ENCODE peak calls at places on chromosome X, in four cellular contexts. One of them, this sample, is unnamed.

GRCh38 chrX:131741103-131741581 is 197.3 kb downstream of the OR13H1 start:
- DNase-seq in fibroblast of lung: peak
- DNase-seq in GM23248: no peak
- DNase-seq in cardiac muscle cell: no peak
- DNase-seq in this sample: no peak

GRCh38 chrX:11757397-11757728 is 674 bp upstream of the MSL3 start:
- DNase-seq in fibroblast of lung: no peak
- DNase-seq in GM23248: no peak
- DNase-seq in cardiac muscle cell: no peak
- DNase-seq in this sample: no peak

GRCh38 chrX:36626898-36627297 is 381.3 kb upstream of the FAM47C start:
- DNase-seq in fibroblast of lung: no peak
- DNase-seq in GM23248: no peak
- DNase-seq in cardiac muscle cell: no peak
- DNase-seq in this sample: no peak

GRCh38 chrX:51893931-51894696 is 691 bp downstream of the MAGED1 start:
- DNase-seq in fibroblast of lung: peak
- DNase-seq in GM23248: peak
- DNase-seq in cardiac muscle cell: peak
- DNase-seq in this sample: peak

GRCh38 chrX:12901486-12901885 is 4.9 kb upstream of the TLR8 start:
- DNase-seq in fibroblast of lung: peak
- DNase-seq in GM23248: peak
- DNase-seq in cardiac muscle cell: peak
- DNase-seq in this sample: peak

GRCh38 chrX:36753602-36754001 is 254.6 kb upstream of the FAM47C start:
- DNase-seq in fibroblast of lung: no peak
- DNase-seq in GM23248: no peak
- DNase-seq in cardiac muscle cell: no peak
- DNase-seq in this sample: no peak

GRCh38 chrX:105323951-105324350 is 103.5 kb upstream of the TEX13A start:
- DNase-seq in fibroblast of lung: peak
- DNase-seq in GM23248: no peak
- DNase-seq in cardiac muscle cell: peak
- DNase-seq in this sample: peak

GRCh38 chrX:19955306-19955705 is 35.6 kb downstream of the BCLAF3 start:
- DNase-seq in fibroblast of lung: no peak
- DNase-seq in GM23248: peak
- DNase-seq in cardiac muscle cell: no peak
- DNase-seq in this sample: no peak

GRCh38 chrX:70479970-70480659 is 35.5 kb downstream of the DLG3 start:
- DNase-seq in fibroblast of lung: no peak
- DNase-seq in GM23248: no peak
- DNase-seq in cardiac muscle cell: peak
- DNase-seq in this sample: no peak

GRCh38 chrX:148416931-148417330 is 83.5 kb upstream of the AFF2 start:
- DNase-seq in fibroblast of lung: peak
- DNase-seq in GM23248: peak
- DNase-seq in cardiac muscle cell: peak
- DNase-seq in this sample: no peak

GRCh38 chrX:66408507-66408906 is 230.4 kb downstream of the EDA2R start:
- DNase-seq in fibroblast of lung: no peak
- DNase-seq in GM23248: no peak
- DNase-seq in cardiac muscle cell: no peak
- DNase-seq in this sample: peak

GRCh38 chrX:13103111-13103913 is 58.9 kb upstream of the FAM9C start:
- DNase-seq in fibroblast of lung: no peak
- DNase-seq in GM23248: peak
- DNase-seq in cardiac muscle cell: no peak
- DNase-seq in this sample: no peak

GRCh38 chrX:78595901-78596502 is 63.1 kb downstream of the RTL3 start:
- DNase-seq in fibroblast of lung: no peak
- DNase-seq in GM23248: peak
- DNase-seq in cardiac muscle cell: peak
- DNase-seq in this sample: peak

GRCh38 chrX:130895299-130895698 is 7.7 kb downstream of the ENOX2 start:
- DNase-seq in fibroblast of lung: no peak
- DNase-seq in GM23248: peak
- DNase-seq in cardiac muscle cell: peak
- DNase-seq in this sample: no peak

GRCh38 chrX:11287505-11287904 is 5.7 kb upstream of the AMELX start:
- DNase-seq in fibroblast of lung: no peak
- DNase-seq in GM23248: peak
- DNase-seq in cardiac muscle cell: peak
- DNase-seq in this sample: no peak

GRCh38 chrX:2697306-2697705 is 6.2 kb downstream of the CD99 start:
- DNase-seq in fibroblast of lung: no peak
- DNase-seq in GM23248: peak
- DNase-seq in cardiac muscle cell: no peak
- DNase-seq in this sample: no peak

GRCh38 chrX:120790118-120790517 is 85.5 kb downstream of the CT47B1 start:
- DNase-seq in fibroblast of lung: peak
- DNase-seq in GM23248: peak
- DNase-seq in cardiac muscle cell: peak
- DNase-seq in this sample: peak

GRCh38 chrX:72107320-72107719 is 24.4 kb downstream of the RTL5 start:
- DNase-seq in fibroblast of lung: no peak
- DNase-seq in GM23248: peak
- DNase-seq in cardiac muscle cell: peak
- DNase-seq in this sample: peak

GRCh38 chrX:70592091-70592490 is 147.5 kb downstream of the DLG3 start:
- DNase-seq in fibroblast of lung: peak
- DNase-seq in GM23248: peak
- DNase-seq in cardiac muscle cell: peak
- DNase-seq in this sample: no peak

GRCh38 chrX:7586126-7586525 is 256.8 kb upstream of the VCX start:
- DNase-seq in fibroblast of lung: peak
- DNase-seq in GM23248: peak
- DNase-seq in cardiac muscle cell: no peak
- DNase-seq in this sample: peak

GRCh38 chrX:140701480-140701879 is 8.1 kb upstream of the LINC00632 start:
- DNase-seq in fibroblast of lung: peak
- DNase-seq in GM23248: peak
- DNase-seq in cardiac muscle cell: peak
- DNase-seq in this sample: no peak

GRCh38 chrX:153882557-153882956 is 3.4 kb downstream of the L1CAM start:
- DNase-seq in fibroblast of lung: no peak
- DNase-seq in GM23248: no peak
- DNase-seq in cardiac muscle cell: no peak
- DNase-seq in this sample: no peak

GRCh38 chrX:122641136-122641535 is 542.9 kb upstream of the GRIA3 start:
- DNase-seq in fibroblast of lung: no peak
- DNase-seq in GM23248: peak
- DNase-seq in cardiac muscle cell: no peak
- DNase-seq in this sample: no peak

GRCh38 chrX:4550018-4550417 is 836.6 kb upstream of the PRKX start:
- DNase-seq in fibroblast of lung: no peak
- DNase-seq in GM23248: no peak
- DNase-seq in cardiac muscle cell: no peak
- DNase-seq in this sample: no peak

GRCh38 chrX:73876897-73877296 is 313.9 kb downstream of the CHIC1 start:
- DNase-seq in fibroblast of lung: no peak
- DNase-seq in GM23248: no peak
- DNase-seq in cardiac muscle cell: no peak
- DNase-seq in this sample: no peak

DNA sequence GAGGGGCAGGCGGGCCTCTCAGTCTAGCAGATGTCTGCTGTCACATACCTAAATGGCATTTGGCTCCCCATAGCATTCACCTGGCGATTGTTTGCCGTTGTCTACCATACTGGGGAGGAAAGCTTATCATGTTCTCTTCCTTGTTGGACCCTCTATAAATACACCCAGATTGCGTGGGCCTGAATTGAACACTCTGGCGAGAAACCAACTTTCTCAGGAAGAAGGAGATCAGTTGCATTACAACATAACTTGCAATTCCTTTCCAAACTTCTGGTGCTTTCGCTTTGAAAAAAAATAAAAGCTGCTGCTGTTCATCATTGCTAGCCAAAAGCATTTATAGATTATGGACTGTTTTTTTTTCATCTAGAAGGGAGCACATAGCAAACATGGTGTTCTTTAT is 230.0 kb upstream of the GPC4 start:
- DNase-seq in fibroblast of lung: peak
- DNase-seq in GM23248: peak
- DNase-seq in cardiac muscle cell: peak
- DNase-seq in this sample: no peak
- H3K27ac ChIP-seq in fibroblast of lung: no peak
- H3K27ac ChIP-seq in GM23248: peak
- H3K27ac ChIP-seq in cardiac muscle cell: no peak
- H3K27ac ChIP-seq in this sample: no peak

GRCh38 chrX:129239371-129239770 is 283.9 kb downstream of the SMARCA1 start:
- DNase-seq in fibroblast of lung: peak
- DNase-seq in GM23248: peak
- DNase-seq in cardiac muscle cell: peak
- DNase-seq in this sample: no peak
- H3K27ac ChIP-seq in fibroblast of lung: no peak
- H3K27ac ChIP-seq in GM23248: no peak
- H3K27ac ChIP-seq in cardiac muscle cell: no peak
- H3K27ac ChIP-seq in this sample: no peak

GRCh38 chrX:119237526-119238035 is 1.5 kb downstream of the PGRMC1 start:
- DNase-seq in fibroblast of lung: no peak
- DNase-seq in GM23248: peak
- DNase-seq in cardiac muscle cell: peak
- DNase-seq in this sample: no peak
- H3K27ac ChIP-seq in fibroblast of lung: peak
- H3K27ac ChIP-seq in GM23248: peak
- H3K27ac ChIP-seq in cardiac muscle cell: no peak
- H3K27ac ChIP-seq in this sample: peak

GRCh38 chrX:48960291-48960690 is 2.9 kb upstream of the OTUD5 start:
- DNase-seq in fibroblast of lung: no peak
- DNase-seq in GM23248: no peak
- DNase-seq in cardiac muscle cell: no peak
- DNase-seq in this sample: no peak

GRCh38 chrX:48957477-48957826 is at the start of gene OTUD5:
- DNase-seq in fibroblast of lung: no peak
- DNase-seq in GM23248: no peak
- DNase-seq in cardiac muscle cell: no peak
- DNase-seq in this sample: peak

GRCh38 chrX:48958635-48959094 is 1.3 kb upstream of the OTUD5 start:
- DNase-seq in fibroblast of lung: peak
- DNase-seq in GM23248: peak
- DNase-seq in cardiac muscle cell: peak
- DNase-seq in this sample: peak

GRCh38 chrX:48957827-48958634 is 624 bp upstream of the OTUD5 start:
- DNase-seq in fibroblast of lung: peak
- DNase-seq in GM23248: peak
- DNase-seq in cardiac muscle cell: peak
- DNase-seq in this sample: peak

DNA sequence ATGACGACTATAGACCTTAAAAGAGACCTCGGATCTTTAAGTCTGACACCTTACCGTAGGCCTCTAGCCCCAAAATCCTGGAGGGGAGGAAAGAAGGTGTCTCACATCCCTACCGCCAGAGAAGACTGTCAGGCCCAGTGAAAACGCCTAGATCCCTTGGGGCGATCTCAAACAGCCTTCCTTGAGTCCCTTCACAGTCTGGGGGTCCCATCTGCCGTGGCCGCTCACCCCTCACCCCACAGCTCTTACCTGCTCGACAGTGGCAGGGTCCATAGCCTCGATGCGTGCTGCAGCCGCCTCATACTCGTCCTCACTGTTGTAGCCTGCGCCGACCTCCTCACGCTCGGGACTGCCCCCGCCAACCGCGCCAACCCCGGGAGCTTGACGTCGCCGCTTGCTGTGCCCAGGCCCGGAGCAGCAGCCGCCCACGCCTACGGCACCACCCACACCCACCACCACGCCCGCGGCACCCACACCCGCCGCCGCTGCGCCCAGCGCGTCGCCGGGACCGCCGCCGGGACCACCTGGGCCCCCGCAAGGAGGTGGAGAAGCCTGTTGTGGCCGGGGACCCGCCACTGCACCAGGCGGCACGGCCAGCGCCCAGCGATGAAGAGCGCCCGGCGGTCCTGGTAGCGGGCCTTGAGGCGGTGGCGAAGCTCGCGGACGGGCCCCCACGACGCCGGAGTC is 536 bp downstream of the OTUD5 start:
- DNase-seq in fibroblast of lung: no peak
- DNase-seq in GM23248: peak
- DNase-seq in cardiac muscle cell: peak
- DNase-seq in this sample: no peak
- H3K27ac ChIP-seq in fibroblast of lung: peak
- H3K27ac ChIP-seq in GM23248: peak
- H3K27ac ChIP-seq in cardiac muscle cell: peak
- H3K27ac ChIP-seq in this sample: peak

GRCh38 chrX:125205084-125205917 is 114.4 kb upstream of the TEX13C start:
- DNase-seq in fibroblast of lung: peak
- DNase-seq in GM23248: peak
- DNase-seq in cardiac muscle cell: peak
- DNase-seq in this sample: no peak
- H3K27ac ChIP-seq in fibroblast of lung: no peak
- H3K27ac ChIP-seq in GM23248: no peak
- H3K27ac ChIP-seq in cardiac muscle cell: peak
- H3K27ac ChIP-seq in this sample: no peak

DNA sequence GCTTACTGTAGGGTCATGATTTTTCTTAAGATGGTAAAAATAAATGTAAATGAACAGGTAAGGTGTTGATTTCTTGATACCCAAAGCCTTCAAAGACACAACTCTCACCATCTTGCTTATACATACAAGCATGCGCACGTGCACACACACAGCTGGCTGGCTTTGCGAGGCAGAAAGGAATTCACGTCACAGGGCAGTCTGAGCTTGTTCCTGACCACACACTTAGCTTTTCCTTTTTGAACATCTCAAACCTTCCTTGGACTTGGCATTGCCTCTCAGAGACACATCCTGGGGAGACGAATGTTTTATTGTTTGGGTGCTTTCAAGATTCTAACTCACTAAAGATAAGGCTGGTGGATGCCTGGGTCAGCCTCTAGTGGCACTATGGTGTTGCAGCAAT is 175.0 kb downstream of the NHS start:
- DNase-seq in fibroblast of lung: peak
- DNase-seq in GM23248: no peak
- DNase-seq in cardiac muscle cell: no peak
- DNase-seq in this sample: no peak
- H3K27ac ChIP-seq in fibroblast of lung: no peak
- H3K27ac ChIP-seq in GM23248: no peak
- H3K27ac ChIP-seq in cardiac muscle cell: no peak
- H3K27ac ChIP-seq in this sample: no peak

DNA sequence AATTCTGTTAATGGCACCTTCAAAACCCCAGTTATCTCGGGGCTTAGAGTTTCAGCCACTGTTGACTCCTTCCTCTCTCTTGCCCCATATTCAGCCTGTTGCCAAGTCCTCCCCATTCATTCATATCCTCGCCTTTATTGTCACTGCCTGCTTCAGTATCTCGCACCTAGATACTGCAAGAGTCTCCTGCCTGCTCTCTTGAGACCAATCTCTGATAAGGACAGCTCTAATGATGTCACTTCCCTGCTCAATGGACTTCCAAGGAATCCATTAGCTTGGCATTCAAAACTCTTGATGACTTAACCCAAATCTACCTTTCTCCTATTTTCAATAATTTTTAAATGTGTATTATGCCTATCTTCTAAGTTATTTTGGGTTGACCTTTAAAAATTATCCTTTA is 1.1 kb upstream of the UBE2A start:
- DNase-seq in fibroblast of lung: no peak
- DNase-seq in GM23248: no peak
- DNase-seq in cardiac muscle cell: no peak
- DNase-seq in this sample: no peak
- H3K27ac ChIP-seq in fibroblast of lung: no peak
- H3K27ac ChIP-seq in GM23248: peak
- H3K27ac ChIP-seq in cardiac muscle cell: peak
- H3K27ac ChIP-seq in this sample: no peak

This sample was measured in SJCRH30.